ENCODE peak calls at places on chromosomes 2 and 18, in seven cellular contexts. N is neuronal stem cell; L is PC-3; F is GM23248; E is fibroblast of lung; M is CD8-positive, alpha-beta memory T cell; Y is upper lobe of right lung. W is an unnamed sample.

GRCh38 chr2:76953733-76954347 is 568.3 kb downstream of the LRRTM4 start:
- DNase-seq in N (peak), L (peak), F (peak), E (peak), M (no peak), Y (no peak), W (peak)

GRCh38 chr2:74738586-74738985 is 84.5 kb downstream of the SEMA4F start:
- DNase-seq in N (no peak), L (no peak), F (no peak), E (no peak), M (no peak), Y (no peak), W (no peak)

GRCh38 chr2:173346035-173346434 is 8.6 kb upstream of the CDCA7 start:
- DNase-seq in N (no peak), L (no peak), F (no peak), E (peak), M (no peak), Y (no peak), W (no peak)

GRCh38 chr18:50298443-50299284 is 11.2 kb upstream of the CXXC1 start:
- DNase-seq in N (no peak), L (no peak), F (no peak), E (no peak), M (no peak), Y (no peak), W (no peak)

GRCh38 chr2:33417093-33417492 is 59.4 kb upstream of the RASGRP3 start:
- DNase-seq in N (no peak), L (no peak), F (peak), E (peak), M (no peak), Y (no peak), W (no peak)

GRCh38 chr2:45342-46130 is 769 bp downstream of the FAM110C start:
- DNase-seq in N (no peak), L (peak), F (no peak), E (no peak), M (peak), Y (peak), W (no peak)

GRCh38 chr2:30361751-30362394 is 85.2 kb upstream of the LCLAT1 start:
- DNase-seq in N (no peak), L (peak), F (no peak), E (peak), M (no peak), Y (no peak), W (no peak)

GRCh38 chr2:209368924-209369323 is 54.9 kb upstream of the MAP2 start:
- DNase-seq in N (no peak), L (peak), F (peak), E (peak), M (no peak), Y (peak), W (no peak)

DNA sequence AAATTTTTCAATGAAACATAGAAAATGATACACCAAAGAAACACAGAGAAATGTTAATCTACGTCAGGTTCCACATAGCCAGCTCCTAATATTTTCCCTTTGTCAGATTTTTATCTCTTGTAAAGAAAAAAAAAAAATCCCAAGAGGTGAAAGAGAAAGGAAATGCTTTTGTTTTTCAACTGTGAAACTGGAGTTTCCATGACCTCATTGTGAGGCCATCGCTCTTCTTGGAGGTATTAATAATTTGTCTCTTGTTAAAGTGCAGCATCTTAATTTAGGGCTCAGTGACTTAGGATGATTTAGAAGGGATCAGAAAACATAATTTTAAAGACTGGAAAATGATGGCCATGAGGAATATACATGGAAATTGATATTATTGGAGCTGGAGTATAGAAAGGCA is 21.7 kb downstream of the ARHGAP28 start:
- DNase-seq in N (no peak), L (no peak), F (no peak), E (peak), M (no peak), Y (no peak), W (no peak)
- H3K27ac ChIP-seq in N (no peak), L (no peak), F (no peak), E (no peak), M (no peak), Y (peak), W (no peak)

GRCh38 chr2:44551001-44551400 is 189.3 kb downstream of the CAMKMT start:
- DNase-seq in N (no peak), L (no peak), F (no peak), E (peak), M (no peak), Y (no peak), W (no peak)
- H3K27ac ChIP-seq in N (no peak), L (no peak), F (no peak), E (no peak), M (no peak), Y (no peak), W (no peak)

GRCh38 chr2:181782630-181783029 is 102.3 kb upstream of the NEUROD1 start:
- DNase-seq in N (no peak), L (no peak), F (no peak), E (no peak), M (no peak), Y (no peak), W (no peak)
- H3K27ac ChIP-seq in N (no peak), L (no peak), F (no peak), E (no peak), M (no peak), Y (no peak), W (no peak)

DNA sequence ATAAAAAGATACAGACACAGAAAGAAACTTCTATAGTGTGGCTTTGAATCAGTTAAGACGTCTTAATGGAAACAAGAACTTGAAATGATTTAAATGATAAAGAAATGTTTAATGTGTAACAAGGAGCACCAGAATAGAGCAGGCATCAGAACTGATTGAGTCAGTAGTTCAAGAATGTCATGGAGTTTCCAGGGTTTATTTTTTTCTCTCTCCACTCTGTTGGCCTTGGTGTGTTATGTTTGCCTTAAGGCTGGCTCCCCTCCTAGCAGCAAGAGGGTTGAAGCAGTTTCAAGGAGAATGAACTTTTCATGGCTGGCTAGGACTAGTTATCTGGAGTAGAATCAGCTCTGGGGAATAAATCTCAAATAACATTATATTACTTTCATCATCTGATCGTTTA is 13.4 kb upstream of the GLS start:
- DNase-seq in N (no peak), L (no peak), F (peak), E (peak), M (no peak), Y (no peak), W (no peak)
- H3K27ac ChIP-seq in N (no peak), L (no peak), F (peak), E (peak), M (no peak), Y (no peak), W (no peak)

GRCh38 chr18:23422751-23423418 is 30.2 kb upstream of the RIOK3 start:
- DNase-seq in N (no peak), L (peak), F (peak), E (peak), M (no peak), Y (peak), W (no peak)
- H3K27ac ChIP-seq in N (no peak), L (peak), F (no peak), E (no peak), M (no peak), Y (no peak), W (no peak)

DNA sequence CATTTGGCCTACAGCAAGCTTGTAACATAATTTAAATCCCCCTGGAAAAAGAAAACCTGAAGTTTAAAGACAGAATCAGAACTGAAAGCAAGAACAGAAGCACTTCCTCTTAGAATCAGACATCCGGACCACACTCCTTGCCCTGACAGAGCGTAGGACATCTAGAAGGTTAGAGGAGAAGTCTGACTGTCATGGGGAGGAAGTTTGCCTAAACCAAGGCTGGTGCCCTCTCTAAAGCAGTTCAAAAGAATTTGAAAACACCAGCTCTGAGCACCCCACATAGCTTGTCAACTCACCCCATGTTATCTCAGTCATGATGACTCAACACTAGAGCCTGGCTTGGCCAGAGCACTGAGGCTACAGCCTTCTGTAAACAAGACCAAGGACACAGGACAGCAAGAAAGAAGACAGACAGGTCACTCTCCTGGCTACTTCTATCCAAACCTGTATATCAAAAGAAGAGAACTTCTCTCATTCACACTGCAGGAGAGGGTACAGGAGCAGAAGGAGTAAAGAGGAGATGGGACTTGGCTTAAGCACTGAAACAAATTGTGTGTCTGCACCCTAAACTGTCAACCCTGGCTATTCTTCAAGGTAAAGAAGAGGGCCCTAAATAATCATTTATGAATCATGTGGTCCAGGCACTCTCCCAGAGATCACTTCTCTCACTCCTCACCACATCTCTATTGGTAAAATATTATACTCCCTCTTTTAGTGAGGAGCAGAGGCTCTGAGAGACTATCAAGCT is 198.6 kb downstream of the MEMO1 start:
- DNase-seq in N (no peak), L (peak), F (peak), E (no peak), M (no peak), Y (no peak), W (no peak)
- H3K27ac ChIP-seq in N (no peak), L (no peak), F (no peak), E (no peak), M (peak), Y (no peak), W (no peak)

DNA sequence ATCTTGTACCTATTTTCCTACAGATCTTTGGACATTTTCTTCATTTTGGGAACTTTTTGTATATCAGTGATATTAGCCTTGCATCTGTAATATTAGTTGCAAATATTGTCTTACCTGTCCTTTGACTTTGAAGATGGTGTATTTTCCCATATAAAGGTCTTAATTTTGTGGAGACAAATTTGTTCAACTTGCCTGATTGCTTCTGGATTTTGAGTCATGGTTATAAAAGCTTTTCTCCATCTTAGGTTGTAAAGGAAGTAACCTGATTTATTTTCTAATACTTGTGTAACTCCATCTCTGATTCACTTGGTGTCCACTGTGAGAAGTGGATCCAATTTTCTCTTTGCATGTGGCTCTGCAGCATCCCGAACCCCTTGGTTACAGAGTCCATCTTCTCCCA is 97.7 kb upstream of the OTOS start:
- DNase-seq in N (no peak), L (no peak), F (peak), E (peak), M (no peak), Y (no peak), W (no peak)
- H3K27ac ChIP-seq in N (no peak), L (peak), F (no peak), E (no peak), M (no peak), Y (no peak), W (no peak)

GRCh38 chr2:69163109-69163508 is 150.1 kb downstream of the ANTXR1 start:
- DNase-seq in N (no peak), L (peak), F (peak), E (peak), M (no peak), Y (no peak), W (no peak)
- H3K27ac ChIP-seq in N (no peak), L (no peak), F (peak), E (peak), M (no peak), Y (peak), W (no peak)

DNA sequence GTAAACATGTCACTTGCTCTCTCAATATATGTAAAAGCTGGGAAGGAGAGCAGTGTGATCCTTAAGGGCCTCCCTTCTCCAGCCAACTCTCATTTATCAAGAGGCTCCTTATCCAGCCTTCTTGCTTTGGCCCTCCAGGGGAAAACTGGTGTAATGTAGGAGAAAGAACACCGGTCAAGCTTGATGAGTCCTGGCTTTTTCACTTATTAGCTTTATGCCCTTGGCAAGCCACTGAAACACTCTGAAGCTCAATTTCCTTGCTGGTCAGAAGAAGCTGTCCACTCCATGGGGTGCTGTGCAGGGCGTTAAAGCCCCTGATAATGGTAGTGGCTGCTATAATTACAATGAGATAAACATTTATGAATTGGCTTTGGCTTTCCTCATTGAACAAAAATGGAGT is 251.2 kb upstream of the RBBP8 start:
- DNase-seq in N (no peak), L (no peak), F (no peak), E (peak), M (no peak), Y (no peak), W (no peak)
- H3K27ac ChIP-seq in N (no peak), L (no peak), F (no peak), E (no peak), M (no peak), Y (no peak), W (no peak)

GRCh38 chr2:20137131-20137571 is 85.7 kb upstream of the LAPTM4A start:
- DNase-seq in N (no peak), L (no peak), F (no peak), E (no peak), M (no peak), Y (no peak), W (no peak)

GRCh38 chr2:20137884-20138283 is 86.5 kb upstream of the LAPTM4A start:
- DNase-seq in N (no peak), L (no peak), F (no peak), E (no peak), M (no peak), Y (no peak), W (no peak)

GRCh38 chr2:20132990-20133535 is 81.6 kb upstream of the LAPTM4A start:
- DNase-seq in N (no peak), L (no peak), F (no peak), E (no peak), M (no peak), Y (no peak), W (no peak)

GRCh38 chr2:20136149-20136548 is 84.7 kb upstream of the LAPTM4A start:
- DNase-seq in N (no peak), L (no peak), F (no peak), E (no peak), M (no peak), Y (no peak), W (no peak)

DNA sequence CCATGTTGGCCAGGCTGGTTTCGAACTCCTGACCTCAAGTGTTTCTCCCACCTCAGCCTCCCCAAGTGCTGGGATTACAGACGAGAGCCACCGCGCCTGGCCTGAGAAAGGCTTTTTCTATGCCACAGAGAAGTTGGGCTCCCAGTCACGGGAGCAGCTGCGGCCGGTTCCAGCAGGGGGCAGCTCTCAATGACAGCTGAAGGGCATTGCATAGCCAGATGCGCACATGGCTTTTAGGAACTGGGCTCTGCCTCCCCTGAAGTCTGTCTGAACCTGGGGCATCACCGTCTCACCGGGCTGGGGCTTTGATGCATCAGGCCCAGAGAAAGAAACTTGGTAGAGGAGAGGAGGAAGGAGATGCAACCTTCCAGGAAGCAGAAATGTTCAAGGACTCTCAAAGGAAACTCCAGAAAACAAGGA is 84.2 kb upstream of the LAPTM4A start:
- DNase-seq in N (peak), L (peak), F (peak), E (peak), M (no peak), Y (peak), W (no peak)
- H3K27ac ChIP-seq in N (no peak), L (no peak), F (no peak), E (no peak), M (no peak), Y (no peak), W (no peak)